ENCODE peak calls at places on chromosomes 11 and 22, in ten cellular contexts. O is foreskin fibroblast, T is skeletal muscle cell, J is endothelial cell of umbilical vein, N is mesendoderm, W is NB4, A is astrocyte of the cerebellum, F is aorta, R is astrocyte, Z is AG04450. D is an unnamed sample.

GRCh38 chr11:87926250-87926970 is 248.8 kb downstream of the RAB38 start:
- DNase-seq in W (peak; percentile 58), R (peak; percentile 65), F (no peak), O (peak; percentile 75), J (no peak), T (peak; percentile 88), N (peak; percentile 80), A (peak; percentile 6), Z (no peak), D (peak; percentile 57)

GRCh38 chr22:25774575-25775026 is 32.6 kb downstream of the MYO18B start:
- DNase-seq in R (no peak), J (no peak), Z (no peak), A (no peak), T (no peak), O (no peak), F (no peak), W (no peak), N (peak; percentile 49), D (no peak)

GRCh38 chr11:64110465-64111375 is 55.2 kb downstream of the MACROD1 start:
- DNase-seq in O (no peak), T (no peak), W (no peak), F (no peak), Z (no peak), R (no peak), N (no peak), A (no peak), J (no peak), D (no peak)

GRCh38 chr22:22026157-22026831 is 43.7 kb upstream of the TOP3B start:
- DNase-seq in N (no peak), R (no peak), J (no peak), O (no peak), Z (no peak), A (no peak), T (no peak), W (no peak), F (no peak), D (no peak)

GRCh38 chr11:131447268-131447667 is 76.9 kb downstream of the NTM start:
- DNase-seq in Z (no peak), R (no peak), W (no peak), A (no peak), O (no peak), T (no peak), J (no peak), F (no peak), N (no peak), D (no peak)

GRCh38 chr11:108538022-108538424 is 39.8 kb upstream of the POGLUT3 start:
- DNase-seq in F (no peak), J (no peak), R (no peak), O (no peak), A (no peak), Z (no peak), N (no peak), W (no peak), T (no peak), D (no peak)

GRCh38 chr22:33971561-33971961 is 51.3 kb upstream of the LARGE1 start:
- DNase-seq in O (no peak), R (no peak), N (peak; percentile 32), Z (no peak), T (no peak), J (no peak), F (no peak), A (no peak), W (peak; percentile 25), D (peak; percentile 31)

GRCh38 chr22:34866501-34867171 is 199.3 kb upstream of the ISX start:
- DNase-seq in F (no peak), J (no peak), R (peak; percentile 37), A (no peak), W (no peak), T (no peak), N (no peak), Z (no peak), O (peak; percentile 52), D (peak; percentile 61)

GRCh38 chr11:19872526-19873135 is 160.0 kb downstream of the NAV2 start:
- DNase-seq in Z (no peak), F (no peak), R (no peak), J (no peak), O (no peak), A (no peak), T (no peak), W (no peak), N (no peak), D (no peak)

GRCh38 chr11:119134389-119134978 is 13.1 kb downstream of the HINFP start:
- DNase-seq in J (no peak), O (peak; percentile 41), F (no peak), T (no peak), A (no peak), R (no peak), W (peak; percentile 57), Z (no peak), N (peak; percentile 51), D (no peak)

GRCh38 chr11:64207247-64208085 is 945 bp downstream of the FERMT3 start:
- DNase-seq in W (peak; percentile 95), R (peak; percentile 73), O (peak; percentile 87), F (peak; percentile 87), Z (no peak), J (peak; percentile 76), A (no peak), T (peak; percentile 31), N (peak; percentile 77), D (no peak)

GRCh38 chr22:24995649-24996180 is 43.2 kb downstream of the KIAA1671 start:
- DNase-seq in N (no peak), W (no peak), J (no peak), F (no peak), O (no peak), Z (no peak), T (no peak), R (no peak), A (no peak), D (no peak)

GRCh38 chr11:110031171-110031570 is 62.0 kb upstream of the ZC3H12C start:
- DNase-seq in F (no peak), J (no peak), Z (no peak), A (no peak), W (no peak), N (no peak), T (no peak), R (no peak), O (peak; percentile 4), D (no peak)
- H3K4me3 ChIP-seq in F (no peak overlapping the region), J (no peak overlapping the region), Z (no peak overlapping the region), A (no peak overlapping the region), W (no peak overlapping the region), N (no peak overlapping the region), T (no peak overlapping the region), R (no peak overlapping the region), O (no peak overlapping the region), D (no peak overlapping the region)

GRCh38 chr22:46139895-46140350 is 10.4 kb upstream of the PPARA start:
- DNase-seq in N (no peak), W (no peak), A (no peak), O (peak; percentile 62), Z (no peak), J (no peak), F (peak; percentile 66), R (no peak), T (no peak), D (no peak)
- H3K4me3 ChIP-seq in N (no peak overlapping the region), W (no peak overlapping the region), A (no peak overlapping the region), O (no peak overlapping the region), Z (no peak overlapping the region), J (no peak overlapping the region), F (no peak overlapping the region), R (no peak overlapping the region), T (no peak overlapping the region), D (no peak overlapping the region)

DNA sequence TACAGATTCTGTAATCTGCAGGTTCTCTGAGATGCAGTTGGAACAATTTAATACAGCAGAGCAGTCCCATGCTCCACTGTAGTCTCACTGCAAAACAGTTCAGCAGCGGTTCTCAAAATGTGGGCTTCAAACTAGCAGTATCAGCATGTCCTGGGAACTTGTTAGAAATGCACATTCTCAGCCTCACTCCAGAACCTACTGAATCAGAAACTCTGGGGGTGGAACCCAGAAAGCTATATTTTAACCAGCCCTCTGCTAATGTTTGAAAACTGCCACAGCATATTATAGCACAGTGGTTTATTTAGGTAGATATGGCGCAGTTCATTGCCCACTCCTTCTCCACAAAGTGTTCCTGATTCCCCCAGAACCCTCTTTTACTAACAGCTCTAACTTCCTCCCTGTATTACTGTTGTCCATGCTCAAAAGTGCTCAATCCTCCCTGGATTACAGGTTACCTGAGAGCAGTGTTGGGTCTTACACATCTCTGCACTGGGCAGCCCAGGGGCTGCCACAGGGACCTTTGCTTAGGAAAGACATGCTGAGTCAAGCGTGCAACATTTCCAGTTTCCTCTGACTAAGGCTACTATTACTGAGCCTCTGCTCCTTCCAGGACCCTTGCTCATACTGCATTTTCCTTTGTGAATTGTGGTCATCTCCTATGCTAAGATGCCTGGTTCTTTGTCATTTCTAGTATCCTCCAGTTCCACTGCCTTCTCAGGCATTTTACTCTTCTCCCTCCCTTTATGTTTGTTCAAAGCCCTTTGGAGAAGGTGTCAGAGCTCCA is 7.7 kb upstream of the DGAT2 start:
- DNase-seq in Z (no peak), J (peak; percentile 44), A (no peak), N (no peak), T (peak; percentile 69), R (peak; percentile 31), F (no peak), W (peak; percentile 67), O (peak; percentile 61), D (peak; percentile 26)
- H3K4me3 ChIP-seq in Z (no peak overlapping the region), J (no peak overlapping the region), A (no peak overlapping the region), N (no peak overlapping the region), T (no peak overlapping the region), R (no peak overlapping the region), F (no peak overlapping the region), W (no peak overlapping the region), O (no peak overlapping the region), D (no peak overlapping the region)

DNA sequence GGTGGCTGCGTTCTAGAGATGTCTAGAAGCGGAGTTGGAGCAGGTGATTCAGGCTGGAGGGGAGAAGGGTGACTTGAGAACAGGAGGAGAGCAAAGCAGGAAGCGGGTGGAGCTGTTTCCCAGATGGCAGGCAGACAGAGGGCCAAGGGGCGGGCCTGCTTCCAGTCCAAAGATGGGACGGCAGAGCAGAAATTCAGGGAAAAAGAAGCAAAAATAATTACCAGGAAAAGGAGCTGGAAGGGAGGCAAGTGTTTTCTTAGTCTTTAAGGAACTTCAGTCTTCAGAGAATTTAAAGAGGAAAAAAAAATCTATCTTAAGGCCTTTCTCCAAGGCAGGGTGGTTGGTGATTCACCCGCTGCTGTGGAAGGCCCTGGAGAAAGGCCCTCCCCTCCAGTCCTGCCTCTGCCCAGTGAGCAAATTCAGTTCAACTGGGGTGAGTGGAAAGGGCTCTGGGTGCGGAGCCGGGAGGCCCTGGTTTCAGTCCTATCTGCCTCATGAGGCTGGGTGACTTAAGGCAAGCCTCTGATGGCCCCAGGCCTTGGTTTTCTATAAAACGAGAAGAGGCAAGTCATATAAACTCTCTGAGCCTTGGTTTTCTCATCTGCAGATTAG is 4.5 kb upstream of the CREB3L1 start:
- DNase-seq in A (no peak), F (peak; percentile 82), N (no peak), T (no peak), J (peak; percentile 43), R (peak; percentile 76), W (peak; percentile 45), O (peak; percentile 92), Z (no peak), D (no peak)
- H3K4me3 ChIP-seq in A (no peak overlapping the region), F (no peak overlapping the region), N (no peak overlapping the region), T (no peak overlapping the region), J (no peak overlapping the region), R (no peak overlapping the region), W (no peak overlapping the region), O (peak overlapping the region; percentile 5), Z (no peak overlapping the region), D (no peak overlapping the region)

D was measured in kidney epithelial cell.